ENCODE peak calls at places on chromosomes 1 and 21, in six cellular contexts. B is HCT116, H is K562, C is HepG2, N is H1, F is SK-N-SH. R is an unnamed sample.

GRCh38 chr1:27724961-27725373 is 794 bp upstream of the FAM76A start:
- DNase-seq in F (peak; percentile 9), B (no peak), N (peak; percentile 25), H (peak; percentile 32), C (peak; percentile 68), R (no peak)

GRCh38 chr1:88490676-88491075 is 193.4 kb upstream of the PKN2 start:
- DNase-seq in F (no peak), N (no peak), B (no peak), H (no peak), C (no peak), R (no peak)

GRCh38 chr1:186188736-186189135 is 186.3 kb downstream of the TPR start:
- DNase-seq in N (no peak), H (no peak), B (no peak), C (no peak), F (no peak), R (no peak)

GRCh38 chr21:45021428-45022347 is 52.7 kb upstream of the ADARB1 start:
- DNase-seq in B (no peak), C (peak; percentile 53), F (no peak), N (no peak), H (no peak), R (no peak)

GRCh38 chr21:37800496-37801061 is 115.7 kb downstream of the KCNJ6 start:
- DNase-seq in F (no peak), H (no peak), N (no peak), B (no peak), C (no peak), R (no peak)

GRCh38 chr1:44713321-44713781 is 17.6 kb downstream of the RNU5D-1 start:
- DNase-seq in F (no peak), H (no peak), B (no peak), C (no peak), N (no peak), R (no peak)

GRCh38 chr1:10045480-10046355 is 13.0 kb downstream of the UBE4B start:
- DNase-seq in F (no peak), B (no peak), H (peak; percentile 52), C (no peak), N (no peak), R (no peak)

GRCh38 chr1:85421179-85421578 is 43.8 kb downstream of the DDAH1 start:
- DNase-seq in N (no peak), F (no peak), H (no peak), C (no peak), B (no peak), R (no peak)

GRCh38 chr1:203666621-203667020 is 40.0 kb downstream of the ATP2B4 start:
- DNase-seq in F (no peak), H (no peak), C (no peak), N (no peak), B (no peak), R (no peak)

GRCh38 chr1:24904731-24905354 is 25.2 kb downstream of the RUNX3 start:
- DNase-seq in B (no peak), N (no peak), H (no peak), F (no peak), C (no peak), R (no peak)

GRCh38 chr1:32900956-32901822 is at the start of gene TMEM54:
- DNase-seq in B (no peak), C (no peak), H (peak; percentile 95), N (no peak), F (peak; percentile 83), R (no peak)

GRCh38 chr1:246690100-246690499 is 34.1 kb upstream of the SCCPDH start:
- DNase-seq in N (no peak), H (no peak), B (no peak), F (no peak), C (no peak), R (no peak)

GRCh38 chr1:77218477-77219165 is 609 bp downstream of the PIGK start:
- DNase-seq in C (no peak), F (no peak), N (no peak), B (no peak), H (no peak), R (no peak)

DNA sequence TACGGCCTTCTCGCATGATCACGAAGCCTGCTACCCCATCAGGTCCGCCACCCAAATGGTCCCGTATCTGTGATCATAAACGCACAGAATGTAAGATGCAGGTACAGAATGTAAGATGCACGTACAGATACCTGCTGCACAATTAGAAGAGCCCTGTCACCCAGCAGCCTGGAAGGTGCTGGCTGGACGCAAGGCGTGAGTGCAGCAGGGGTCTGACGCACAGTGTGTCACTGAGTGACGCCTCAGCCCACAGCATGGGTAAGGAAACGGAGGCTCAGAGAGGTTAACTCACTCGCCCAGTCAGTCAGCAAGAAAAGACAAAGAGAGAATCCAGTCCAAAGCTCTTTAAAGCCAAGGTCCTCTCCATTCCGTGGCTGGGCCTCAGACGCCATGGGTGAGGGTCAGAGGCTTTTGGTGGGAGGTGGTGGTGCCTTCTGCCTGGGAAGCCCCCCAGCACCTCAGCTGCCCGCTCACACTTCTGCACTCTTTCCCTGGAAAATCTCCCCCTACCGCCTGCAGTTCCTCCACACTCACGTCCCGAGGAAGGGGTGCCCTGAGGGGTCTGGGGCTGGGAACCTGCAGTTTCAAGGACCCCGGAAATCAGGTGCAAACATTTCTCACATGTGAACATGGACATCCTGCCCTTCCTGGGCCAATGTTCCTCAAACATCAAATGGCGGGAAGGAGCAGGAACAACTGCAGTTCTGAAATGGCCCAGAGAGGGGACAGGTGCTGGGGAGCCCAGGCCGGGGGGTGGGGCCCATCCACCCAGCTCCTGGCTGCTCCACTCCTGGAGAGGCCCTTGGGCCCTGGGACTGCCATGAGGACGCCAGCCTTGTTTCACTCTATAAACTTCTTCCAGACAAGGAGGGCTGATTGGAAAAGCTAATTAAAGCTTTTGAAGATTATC is 59.4 kb downstream of the SLC66A1 start:
- DNase-seq in F (peak; percentile 57), B (no peak), C (no peak), N (no peak), H (no peak), R (no peak)
- H4K20me1 ChIP-seq in F (peaks cover 52% of the 10 kb centered on the region), B (no peaks in the 10 kb centered on the region), C (peaks cover 3% of the 10 kb centered on the region), N (peaks cover 22% of the 10 kb centered on the region), H (peaks cover 12% of the 10 kb centered on the region), R (peaks cover 7% of the 10 kb centered on the region)

GRCh38 chr1:232996143-232996542 is 45.7 kb downstream of the NTPCR start:
- DNase-seq in C (no peak), N (no peak), F (no peak), H (no peak), B (no peak), R (no peak)

GRCh38 chr1:232999960-233000625 is 49.7 kb downstream of the NTPCR start:
- DNase-seq in H (no peak), N (no peak), C (no peak), B (no peak), F (no peak), R (no peak)

GRCh38 chr1:232995189-232995588 is 44.8 kb downstream of the NTPCR start:
- DNase-seq in H (no peak), N (no peak), F (no peak), C (no peak), B (no peak), R (no peak)

GRCh38 chr1:232998646-232999045 is 48.2 kb downstream of the NTPCR start:
- DNase-seq in F (no peak), B (no peak), H (no peak), N (no peak), C (no peak), R (no peak)

GRCh38 chr1:232998138-232998537 is 47.7 kb downstream of the NTPCR start:
- DNase-seq in C (no peak), H (no peak), N (no peak), F (no peak), B (no peak), R (no peak)
- TF ChIP-seq JUND in C (no peak), H (no peak), N (no peak), F (no peak), B (no peak), R (no peak)

DNA sequence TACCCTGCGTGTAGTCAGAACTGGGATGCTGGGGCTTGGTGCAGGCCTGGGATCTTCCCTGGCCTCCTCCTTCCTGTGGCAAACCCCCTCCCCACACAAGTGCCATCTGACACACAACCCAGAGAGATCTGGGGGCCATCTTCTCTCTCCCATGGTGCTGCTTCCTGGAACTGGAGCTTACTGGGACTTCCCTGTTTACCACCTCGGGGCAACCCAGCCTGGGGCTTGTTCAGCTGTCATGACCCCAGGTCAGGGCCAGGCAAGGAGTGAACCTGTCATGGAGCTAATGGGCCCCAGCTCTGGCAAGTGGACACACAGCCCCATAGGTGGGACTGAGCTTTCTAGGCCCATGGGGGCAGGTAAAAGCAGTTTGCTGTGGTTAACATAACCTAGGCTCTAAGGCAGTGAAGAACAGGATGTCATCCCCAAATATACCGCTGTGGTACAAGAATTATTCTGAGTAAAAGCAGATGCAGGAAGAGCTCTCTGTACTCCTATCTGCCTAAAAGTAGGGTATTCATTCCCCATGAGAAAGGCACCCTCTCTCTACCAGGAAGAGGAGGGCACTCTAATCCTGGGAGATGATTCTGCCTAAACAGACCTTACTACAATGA is 2.4 kb downstream of the TRIM11 start:
- DNase-seq in F (no peak), H (no peak), B (no peak), N (no peak), C (no peak), R (no peak)
- H4K20me1 ChIP-seq in F (peaks cover 61% of the 10 kb centered on the region), H (peaks cover 39% of the 10 kb centered on the region), B (no peaks in the 10 kb centered on the region), N (peaks cover 20% of the 10 kb centered on the region), C (peaks cover 31% of the 10 kb centered on the region), R (no peaks in the 10 kb centered on the region)

GRCh38 chr1:6580119-6580587 is 359 bp downstream of the ZBTB48 start:
- DNase-seq in N (no peak), H (no peak), B (no peak), C (no peak), F (no peak), R (no peak)
- TF ChIP-seq JUND in N (no peak), H (no peak), B (no peak), C (no peak), F (no peak), R (no peak)

R was measured in GM12878.